ENCODE peak calls at places on chromosomes 11 and 22, in four cellular contexts. K, G, J and R are unnamed samples.
A peak's percentile ranks its signal among the peaks of the same experiment; 100 is the strongest.

GRCh38 chr11:45041556-45041955 is 90.9 kb upstream of the TP53I11 start:
- DNase-seq in K (no peak), G (peak; percentile 52), J (no peak), R (peak; percentile 30)

GRCh38 chr11:8256271-8257002 is 7.2 kb downstream of the LMO1 start:
- DNase-seq in K (no peak), G (no peak), J (no peak), R (no peak)

GRCh38 chr11:75523189-75523588 is 2.6 kb downstream of the GDPD5 start:
- DNase-seq in K (no peak), G (no peak), J (no peak), R (no peak)

GRCh38 chr11:107859459-107860239 is 1.1 kb upstream of the SLC35F2 start:
- DNase-seq in K (no peak), G (no peak), J (peak; percentile 57), R (peak; percentile 20)

GRCh38 chr11:132253469-132254264 is 883.3 kb downstream of the NTM start:
- DNase-seq in K (no peak), G (no peak), J (no peak), R (no peak)

GRCh38 chr11:34926831-34927132 is 10.4 kb downstream of the PDHX start:
- DNase-seq in K (no peak), G (no peak), J (no peak), R (no peak)

GRCh38 chr22:47370448-47371262 is 608.2 kb downstream of the TBC1D22A start:
- DNase-seq in K (no peak), G (no peak), J (no peak), R (no peak)

GRCh38 chr22:33028191-33028700 is 29.9 kb downstream of the SYN3 start:
- DNase-seq in K (no peak), G (no peak), J (no peak), R (no peak)

GRCh38 chr22:23183107-23183698 is 2.9 kb downstream of the BCR start:
- DNase-seq in K (no peak), G (peak; percentile 58), J (peak; percentile 64), R (peak; percentile 88)

GRCh38 chr22:43213066-43213465 is 26.1 kb upstream of the TTLL12 start:
- DNase-seq in K (no peak), G (no peak), J (no peak), R (no peak)

GRCh38 chr22:40050258-40050657 is 55.5 kb downstream of the FAM83F start:
- DNase-seq in K (no peak), G (no peak), J (no peak), R (no peak)

GRCh38 chr22:45831394-45831793 is 145.6 kb downstream of the WNT7B start:
- DNase-seq in K (no peak), G (no peak), J (no peak), R (no peak)

GRCh38 chr11:95219599-95219998 is 11.4 kb downstream of the SESN3 start:
- DNase-seq in K (no peak), G (no peak), J (no peak), R (no peak)

GRCh38 chr22:37043828-37044538 is 7.6 kb upstream of the KCTD17 start:
- DNase-seq in K (no peak), G (no peak), J (peak; percentile 73), R (no peak)

GRCh38 chr11:8699903-8700302 is 17.3 kb downstream of the RPL27A start:
- DNase-seq in K (peak; percentile 72), G (peak; percentile 32), J (peak; percentile 64), R (peak; percentile 80)

GRCh38 chr11:129611661-129612566 is 203.7 kb upstream of the TMEM45B start:
- DNase-seq in K (no peak), G (no peak), J (no peak), R (no peak)

GRCh38 chr11:118572914-118573550 is 823 bp downstream of the ARCN1 start:
- DNase-seq in K (no peak), G (no peak), J (no peak), R (no peak)

GRCh38 chr11:1138053-1138452 is 19.7 kb upstream of the MUC5AC start:
- DNase-seq in K (peak; percentile 44), G (no peak), J (no peak), R (no peak)

GRCh38 chr22:38971202-38971601 is 10.9 kb upstream of the APOBEC3B start:
- DNase-seq in K (no peak), G (no peak), J (no peak), R (no peak)

GRCh38 chr11:118910309-118911112 is 15.2 kb downstream of the BCL9L start:
- DNase-seq in K (no peak), G (peak; percentile 58), J (peak; percentile 85), R (no peak)

GRCh38 chr22:28907311-28908008 is 24.1 kb downstream of the ZNRF3 start:
- DNase-seq in K (no peak), G (no peak), J (no peak), R (no peak)

GRCh38 chr11:43691332-43691731 is 10.8 kb downstream of the HSD17B12 start:
- DNase-seq in K (no peak), G (no peak), J (no peak), R (no peak)

GRCh38 chr11:109486129-109486528 is 64.1 kb downstream of the C11orf87 start:
- DNase-seq in K (no peak), G (no peak), J (no peak), R (no peak)

GRCh38 chr11:95404370-95404769 is 173.4 kb upstream of the SESN3 start:
- DNase-seq in K (no peak), G (no peak), J (no peak), R (no peak)

GRCh38 chr22:42268852-42269406 is 1.5 kb downstream of the TCF20 start:
- DNase-seq in K (no peak), G (no peak), J (no peak), R (no peak)

GRCh38 chr22:35477911-35478582 is 62.6 kb upstream of the RASD2 start:
- DNase-seq in K (no peak), G (no peak), J (peak; percentile 57), R (no peak)

GRCh38 chr22:23305321-23305910 is 125.1 kb downstream of the BCR start:
- DNase-seq in K (no peak), G (peak; percentile 46), J (no peak), R (no peak)